ENCODE peak calls at places on chromosome 9, in five cellular contexts. One of them, this sample, is unnamed.

GRCh38 chr9:90645721-90646120 is 3.1 kb upstream of the DIRAS2 start:
- DNase-seq in IMR-90: no peak
- DNase-seq in K562: no peak
- DNase-seq in GM12878: no peak
- DNase-seq in HepG2: no peak
- DNase-seq in this sample: no peak

GRCh38 chr9:93136011-93136440 is 2.0 kb upstream of the NINJ1 start:
- DNase-seq in IMR-90: peak
- DNase-seq in HepG2: no peak
- DNase-seq in GM12878: no peak
- DNase-seq in K562: no peak
- DNase-seq in this sample: no peak

GRCh38 chr9:21559402-21560280 is 77.5 kb upstream of the IFNE start:
- DNase-seq in K562: no peak
- DNase-seq in GM12878: no peak
- DNase-seq in HepG2: no peak
- DNase-seq in IMR-90: peak
- DNase-seq in this sample: no peak

GRCh38 chr9:38694676-38695075 is 25.3 kb downstream of the FAM240B start:
- DNase-seq in IMR-90: no peak
- DNase-seq in HepG2: no peak
- DNase-seq in K562: no peak
- DNase-seq in GM12878: no peak
- DNase-seq in this sample: no peak

GRCh38 chr9:75644649-75645048 is 245.8 kb upstream of the PCSK5 start:
- DNase-seq in IMR-90: no peak
- DNase-seq in K562: no peak
- DNase-seq in GM12878: no peak
- DNase-seq in HepG2: no peak
- DNase-seq in this sample: no peak

GRCh38 chr9:126150411-126151030 is 176.1 kb upstream of the MVB12B start:
- DNase-seq in IMR-90: no peak
- DNase-seq in GM12878: no peak
- DNase-seq in K562: no peak
- DNase-seq in HepG2: peak
- DNase-seq in this sample: no peak

GRCh38 chr9:30075451-30076199 is 2308.8 kb upstream of the ACO1 start:
- DNase-seq in K562: no peak
- DNase-seq in IMR-90: no peak
- DNase-seq in GM12878: peak
- DNase-seq in HepG2: peak
- DNase-seq in this sample: peak

GRCh38 chr9:68637020-68637419 is 68.0 kb upstream of the PIP5K1B start:
- DNase-seq in K562: no peak
- DNase-seq in GM12878: no peak
- DNase-seq in HepG2: no peak
- DNase-seq in IMR-90: no peak
- DNase-seq in this sample: no peak

GRCh38 chr9:82883436-82883835 is 179.5 kb downstream of the RASEF start:
- DNase-seq in HepG2: no peak
- DNase-seq in K562: no peak
- DNase-seq in IMR-90: no peak
- DNase-seq in GM12878: no peak
- DNase-seq in this sample: no peak

GRCh38 chr9:116544896-116545295 is 142.2 kb upstream of the TRIM32 start:
- DNase-seq in IMR-90: no peak
- DNase-seq in HepG2: no peak
- DNase-seq in GM12878: no peak
- DNase-seq in K562: no peak
- DNase-seq in this sample: no peak

GRCh38 chr9:124215551-124215910 is 42.2 kb upstream of the NEK6 start:
- DNase-seq in HepG2: no peak
- DNase-seq in K562: no peak
- DNase-seq in IMR-90: no peak
- DNase-seq in GM12878: no peak
- DNase-seq in this sample: no peak

GRCh38 chr9:99054581-99054980 is 50.3 kb upstream of the TGFBR1 start:
- DNase-seq in GM12878: no peak
- DNase-seq in K562: no peak
- DNase-seq in HepG2: no peak
- DNase-seq in IMR-90: no peak
- DNase-seq in this sample: no peak

GRCh38 chr9:106019017-106019692 is 324.8 kb downstream of the TMEM38B start:
- DNase-seq in K562: no peak
- DNase-seq in HepG2: peak
- DNase-seq in GM12878: no peak
- DNase-seq in IMR-90: no peak
- DNase-seq in this sample: no peak

GRCh38 chr9:6224393-6225154 is 9.0 kb downstream of the IL33 start:
- DNase-seq in GM12878: no peak
- DNase-seq in K562: no peak
- DNase-seq in IMR-90: no peak
- DNase-seq in HepG2: no peak
- DNase-seq in this sample: no peak

GRCh38 chr9:2255128-2255527 is 240.0 kb downstream of the SMARCA2 start:
- DNase-seq in HepG2: peak
- DNase-seq in K562: peak
- DNase-seq in IMR-90: no peak
- DNase-seq in GM12878: no peak
- DNase-seq in this sample: no peak

GRCh38 chr9:93319992-93320490 is 131.4 kb upstream of the FAM120A start:
- DNase-seq in GM12878: no peak
- DNase-seq in IMR-90: no peak
- DNase-seq in K562: no peak
- DNase-seq in HepG2: no peak
- DNase-seq in this sample: no peak

GRCh38 chr9:17116400-17116837 is 18.4 kb upstream of the CNTLN start:
- DNase-seq in IMR-90: peak
- DNase-seq in HepG2: peak
- DNase-seq in K562: no peak
- DNase-seq in GM12878: no peak
- DNase-seq in this sample: peak

GRCh38 chr9:7976167-7976755 is 176.7 kb upstream of the DMAC1 start:
- DNase-seq in IMR-90: no peak
- DNase-seq in K562: no peak
- DNase-seq in HepG2: no peak
- DNase-seq in GM12878: peak
- DNase-seq in this sample: no peak

DNA sequence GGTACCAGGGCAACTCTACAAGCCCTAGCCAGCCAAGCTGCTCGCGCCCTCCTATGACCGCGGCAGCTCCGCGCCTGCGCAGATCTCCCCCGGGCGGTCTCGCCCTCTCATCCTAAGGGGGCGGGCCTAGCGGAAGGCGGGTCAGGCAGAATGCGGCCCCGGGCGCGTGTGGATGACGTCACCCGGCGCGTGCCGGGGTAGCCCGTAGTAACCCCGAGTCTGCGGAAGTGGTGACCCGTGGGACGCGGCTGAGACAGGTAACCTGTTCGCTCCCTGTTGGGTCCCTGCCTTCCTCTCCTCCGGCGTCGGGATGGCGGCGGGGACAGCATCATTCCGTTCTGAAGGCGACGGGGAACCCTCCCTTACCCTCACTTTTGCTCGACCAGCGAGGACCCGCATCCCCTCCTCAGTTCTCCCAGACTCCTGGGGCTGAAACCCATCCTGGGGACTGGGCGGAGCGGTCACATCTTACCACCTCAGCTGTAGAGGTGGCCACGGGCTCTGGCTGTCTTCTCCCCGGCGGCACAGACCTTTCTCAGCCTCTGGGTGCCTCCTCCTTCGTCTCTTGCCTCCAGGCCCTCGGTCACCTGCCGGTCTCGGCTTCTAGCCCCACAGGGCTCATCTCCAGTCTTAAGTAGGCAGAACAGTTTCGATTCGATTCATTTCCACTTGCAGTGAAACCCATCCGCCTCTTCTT is at the start of gene AOPEP:
- DNase-seq in HepG2: peak
- DNase-seq in K562: peak
- DNase-seq in IMR-90: peak
- DNase-seq in GM12878: peak
- DNase-seq in this sample: peak
- TF ChIP-seq POLR2A in HepG2: peak
- TF ChIP-seq POLR2A in K562: peak
- TF ChIP-seq POLR2A in IMR-90: peak
- TF ChIP-seq POLR2A in GM12878: peak
- TF ChIP-seq POLR2A in this sample: peak

GRCh38 chr9:121529237-121529987 is 29.8 kb upstream of the GGTA1 start:
- DNase-seq in K562: no peak
- DNase-seq in HepG2: no peak
- DNase-seq in IMR-90: peak
- DNase-seq in GM12878: no peak
- DNase-seq in this sample: no peak
- TF ChIP-seq RAD21 in K562: no peak
- TF ChIP-seq RAD21 in HepG2: no peak
- TF ChIP-seq RAD21 in IMR-90: no peak
- TF ChIP-seq RAD21 in GM12878: no peak
- TF ChIP-seq RAD21 in this sample: no peak

DNA sequence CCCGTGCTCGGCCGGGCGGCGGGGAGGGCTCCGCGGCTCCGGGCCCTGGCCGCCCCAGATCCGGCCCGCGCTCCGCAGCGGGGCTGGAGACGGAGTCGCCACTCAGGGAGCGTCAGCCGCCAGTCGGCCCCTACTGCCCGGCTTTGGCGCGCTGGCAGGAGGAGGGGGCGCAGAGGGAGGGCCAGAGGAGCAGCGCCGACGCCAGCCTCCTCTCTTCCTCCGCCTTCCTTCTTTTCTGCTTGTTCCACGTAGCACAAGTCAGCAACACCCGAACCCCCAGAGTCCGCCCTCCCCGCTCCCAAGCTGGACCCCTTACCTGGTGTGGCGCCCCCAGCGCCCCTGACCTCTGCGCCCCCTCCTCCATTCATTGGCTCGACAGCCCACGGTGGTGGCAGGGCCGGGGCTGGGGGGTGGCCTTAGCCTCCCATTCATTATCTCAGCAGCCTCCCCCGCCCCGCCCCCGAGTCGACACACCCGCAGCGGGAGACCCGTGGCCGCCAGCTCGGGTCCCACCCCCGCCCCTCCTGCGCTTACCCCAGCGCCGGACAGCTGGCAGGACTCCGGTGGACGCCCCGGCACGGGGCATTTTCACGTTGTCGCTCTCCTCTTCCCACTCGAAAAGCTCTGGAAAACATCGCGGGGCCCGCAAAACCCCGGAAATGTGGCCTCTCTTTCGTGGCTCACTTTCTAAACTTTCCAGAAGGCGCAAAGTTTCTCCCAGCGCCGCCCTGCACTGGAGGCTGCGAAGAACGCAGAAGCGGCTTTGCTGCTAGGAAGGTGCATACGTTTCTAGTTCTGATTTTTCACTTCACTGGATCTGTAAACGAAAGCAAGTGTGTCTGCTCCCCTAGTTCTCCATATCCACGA is at the start of gene LPAR1:
- DNase-seq in K562: no peak
- DNase-seq in HepG2: no peak
- DNase-seq in IMR-90: peak
- DNase-seq in GM12878: no peak
- DNase-seq in this sample: peak
- H3K9ac ChIP-seq in K562: no peak
- H3K9ac ChIP-seq in HepG2: no peak
- H3K9ac ChIP-seq in IMR-90: peak
- H3K9ac ChIP-seq in GM12878: no peak
- H3K9ac ChIP-seq in this sample: peak

DNA sequence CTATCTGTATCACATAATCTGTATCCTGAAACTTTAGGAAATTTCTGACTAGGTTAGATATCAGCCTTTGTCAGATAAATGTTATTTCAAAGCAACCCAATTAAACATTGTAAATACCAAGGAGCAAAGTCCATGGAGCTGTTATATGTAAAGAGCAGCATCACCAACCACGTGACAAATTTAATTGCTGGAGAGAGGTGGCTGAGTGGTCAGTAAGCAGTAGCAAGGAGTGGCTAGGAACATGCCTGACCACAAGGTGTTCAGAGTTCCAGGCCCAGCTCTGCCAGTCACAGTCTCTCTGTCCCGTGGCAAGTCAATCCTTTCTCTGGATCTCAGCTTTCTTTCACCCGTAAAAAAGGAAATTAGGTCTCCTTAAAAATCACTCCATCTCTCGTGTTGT is 166.2 kb downstream of the GNAQ start:
- DNase-seq in HepG2: peak
- DNase-seq in GM12878: no peak
- DNase-seq in IMR-90: no peak
- DNase-seq in K562: no peak
- DNase-seq in this sample: no peak
- TF ChIP-seq POLR2A in HepG2: no peak
- TF ChIP-seq POLR2A in GM12878: no peak
- TF ChIP-seq POLR2A in IMR-90: no peak
- TF ChIP-seq POLR2A in K562: no peak
- TF ChIP-seq POLR2A in this sample: no peak

DNA sequence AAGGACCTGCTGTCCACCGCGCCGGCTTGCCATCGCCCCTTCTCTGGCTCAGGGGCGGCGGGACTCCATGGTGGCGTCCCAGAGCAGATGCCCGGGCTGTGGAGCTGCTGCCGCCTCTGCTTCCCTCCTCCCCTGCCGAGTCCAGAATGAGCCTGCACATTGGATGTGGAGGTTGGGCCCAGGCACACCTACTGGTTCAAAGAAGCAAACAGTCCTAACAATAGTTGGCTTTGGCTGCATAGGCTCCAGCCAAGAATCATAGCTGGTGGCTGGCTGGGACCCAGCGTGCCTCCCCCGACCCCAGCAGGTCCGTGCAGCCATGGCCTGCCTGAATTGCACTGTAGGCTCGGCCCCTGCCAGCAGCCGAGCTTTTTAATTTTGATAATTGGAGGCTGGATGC is 25.8 kb downstream of the ADAMTSL2 start:
- DNase-seq in HepG2: no peak
- DNase-seq in K562: no peak
- DNase-seq in IMR-90: no peak
- DNase-seq in GM12878: no peak
- DNase-seq in this sample: no peak
- TF ChIP-seq RAD21 in HepG2: no peak
- TF ChIP-seq RAD21 in K562: no peak
- TF ChIP-seq RAD21 in IMR-90: no peak
- TF ChIP-seq RAD21 in GM12878: no peak
- TF ChIP-seq RAD21 in this sample: no peak